ENCODE peak calls at places on chromosomes 7 and 10, in ten cellular contexts. H, V, T, M, L, P, Q, D, R and N are unnamed samples. For H3K4me1 and H3K27me3, the result is how much of the 10 kb centered on the place peaks cover.

GRCh38 chr7:134302120-134302519 is 14.6 kb downstream of the SLC35B4 start:
- DNase-seq in H (no peak), V (no peak), T (no peak), M (no peak), L (no peak), P (no peak), Q (peak), D (peak), R (no peak), N (no peak)

GRCh38 chr10:71996598-71997371 is 32.6 kb downstream of the CHST3 start:
- DNase-seq in H (no peak), V (peak), T (no peak), M (no peak), L (no peak), P (no peak), Q (no peak), D (no peak), R (no peak), N (no peak)

GRCh38 chr7:26078437-26079362 is 73.3 kb upstream of the NFE2L3 start:
- DNase-seq in H (peak), V (peak), T (peak), M (peak), L (peak), P (no peak), Q (peak), D (peak), R (peak), N (peak)

GRCh38 chr7:135601182-135601581 is 43.5 kb downstream of the NUP205 start:
- DNase-seq in H (peak), V (no peak), T (no peak), M (no peak), L (no peak), P (no peak), Q (peak), D (peak), R (no peak), N (no peak)

GRCh38 chr10:5576780-5577472 is 52.2 kb downstream of the CALML3 start:
- DNase-seq in H (no peak), V (no peak), T (no peak), M (no peak), L (no peak), P (no peak), Q (no peak), D (peak), R (no peak), N (no peak)

GRCh38 chr10:66639351-66639750 is 286.5 kb upstream of the LRRTM3 start:
- DNase-seq in H (no peak), V (no peak), T (no peak), M (no peak), L (no peak), P (no peak), Q (peak), D (no peak), R (no peak), N (no peak)

GRCh38 chr10:130637271-130637670 is 501.1 kb downstream of the GLRX3 start:
- DNase-seq in H (no peak), V (no peak), T (no peak), M (no peak), L (peak), P (no peak), Q (no peak), D (no peak), R (no peak), N (no peak)

GRCh38 chr10:114095676-114096331 is 52.1 kb downstream of the ADRB1 start:
- DNase-seq in H (no peak), V (no peak), T (no peak), M (no peak), L (no peak), P (no peak), Q (peak), D (no peak), R (no peak), N (no peak)

GRCh38 chr10:28489201-28489600 is 43.7 kb upstream of the WAC start:
- DNase-seq in H (no peak), V (no peak), T (no peak), M (no peak), L (no peak), P (no peak), Q (no peak), D (no peak), R (no peak), N (no peak)

GRCh38 chr10:132418520-132419416 is 21.8 kb downstream of the PWWP2B start:
- DNase-seq in H (peak), V (peak), T (peak), M (peak), L (peak), P (no peak), Q (no peak), D (peak), R (no peak), N (no peak)

GRCh38 chr7:50587737-50588136 is 22.5 kb upstream of the DDC start:
- DNase-seq in H (no peak), V (no peak), T (no peak), M (no peak), L (no peak), P (no peak), Q (no peak), D (no peak), R (no peak), N (no peak)

GRCh38 chr10:127267442-127267841 is 71.1 kb upstream of the INSYN2A start:
- DNase-seq in H (no peak), V (no peak), T (no peak), M (no peak), L (no peak), P (no peak), Q (no peak), D (no peak), R (no peak), N (no peak)

GRCh38 chr7:45032421-45032820 is 32.4 kb downstream of the CCM2 start:
- DNase-seq in H (no peak), V (no peak), T (no peak), M (no peak), L (no peak), P (no peak), Q (no peak), D (no peak), R (no peak), N (no peak)

GRCh38 chr10:27446091-27446918 is 57.8 kb upstream of the RAB18 start:
- DNase-seq in H (peak), V (no peak), T (no peak), M (peak), L (peak), P (no peak), Q (peak), D (peak), R (no peak), N (peak)

GRCh38 chr7:116097365-116098009 is 66.9 kb upstream of the TFEC start:
- DNase-seq in H (peak), V (no peak), T (no peak), M (peak), L (peak), P (no peak), Q (peak), D (peak), R (no peak), N (no peak)

GRCh38 chr10:1525354-1526162 is 211.8 kb downstream of the ADARB2 start:
- DNase-seq in H (no peak), V (peak), T (no peak), M (no peak), L (no peak), P (no peak), Q (no peak), D (no peak), R (no peak), N (no peak)

GRCh38 chr10:10530313-10530712 is 487.4 kb upstream of the CELF2 start:
- DNase-seq in H (no peak), V (no peak), T (no peak), M (no peak), L (no peak), P (no peak), Q (no peak), D (no peak), R (no peak), N (no peak)

GRCh38 chr10:68406111-68406814 is 814 bp downstream of the RUFY2 start:
- DNase-seq in H (peak), V (peak), T (peak), M (no peak), L (peak), P (peak), Q (peak), D (peak), R (peak), N (no peak)

GRCh38 chr10:5814110-5815107 is 1.2 kb upstream of the GDI2 start:
- DNase-seq in H (peak), V (no peak), T (no peak), M (peak), L (no peak), P (no peak), Q (peak), D (peak), R (no peak), N (no peak)

GRCh38 chr10:17793823-17794759 is 15.1 kb upstream of the MRC1 start:
- DNase-seq in H (no peak), V (no peak), T (no peak), M (no peak), L (no peak), P (no peak), Q (no peak), D (no peak), R (no peak), N (no peak)

GRCh38 chr7:149209518-149210269 is 14.3 kb downstream of the ZNF282 start:
- DNase-seq in H (peak), V (peak), T (no peak), M (peak), L (peak), P (no peak), Q (peak), D (peak), R (peak), N (peak)

GRCh38 chr10:29618341-29619171 is 16.2 kb downstream of the SVIL start:
- DNase-seq in H (peak), V (peak), T (no peak), M (no peak), L (peak), P (no peak), Q (no peak), D (peak), R (no peak), N (no peak)

GRCh38 chr7:102425639-102426267 is 7.6 kb upstream of the ORAI2 start:
- DNase-seq in H (no peak), V (peak), T (peak), M (no peak), L (no peak), P (no peak), Q (no peak), D (no peak), R (peak), N (peak)

GRCh38 chr10:35386594-35387174 is 50.4 kb downstream of the CCNY start:
- DNase-seq in H (peak), V (no peak), T (no peak), M (no peak), L (no peak), P (no peak), Q (no peak), D (no peak), R (no peak), N (no peak)

GRCh38 chr10:53754851-53755250 is 982.3 kb upstream of the MBL2 start:
- DNase-seq in H (no peak), V (no peak), T (no peak), M (no peak), L (peak), P (no peak), Q (no peak), D (no peak), R (no peak), N (no peak)
- H3K4me3 ChIP-seq in H (no peak), V (no peak), T (no peak), M (no peak), L (no peak), P (no peak), Q (no peak), D (no peak), R (no peak), N (no peak)

GRCh38 chr10:124665091-124665490 is 79.1 kb downstream of the FAM53B start:
- DNase-seq in H (no peak), V (no peak), T (no peak), M (no peak), L (no peak), P (no peak), Q (no peak), D (no peak), R (no peak), N (no peak)
- H3K4me1 ChIP-seq in H (under half), V (half or more), T (under half), M (under half), L (under half), P (under half), Q (under half), D (under half), R (under half), N (half or more)

GRCh38 chr10:46558141-46558410 is 1.6 kb upstream of the GPRIN2 start:
- DNase-seq in H (no peak), V (no peak), T (no peak), M (no peak), L (no peak), P (no peak), Q (no peak), D (peak), R (no peak), N (no peak)
- H3K27me3 ChIP-seq in H (half or more), V (under half), T (under half), M (under half), L (under half), P (under half), Q (half or more), D (half or more), R (under half), N (under half)

DNA sequence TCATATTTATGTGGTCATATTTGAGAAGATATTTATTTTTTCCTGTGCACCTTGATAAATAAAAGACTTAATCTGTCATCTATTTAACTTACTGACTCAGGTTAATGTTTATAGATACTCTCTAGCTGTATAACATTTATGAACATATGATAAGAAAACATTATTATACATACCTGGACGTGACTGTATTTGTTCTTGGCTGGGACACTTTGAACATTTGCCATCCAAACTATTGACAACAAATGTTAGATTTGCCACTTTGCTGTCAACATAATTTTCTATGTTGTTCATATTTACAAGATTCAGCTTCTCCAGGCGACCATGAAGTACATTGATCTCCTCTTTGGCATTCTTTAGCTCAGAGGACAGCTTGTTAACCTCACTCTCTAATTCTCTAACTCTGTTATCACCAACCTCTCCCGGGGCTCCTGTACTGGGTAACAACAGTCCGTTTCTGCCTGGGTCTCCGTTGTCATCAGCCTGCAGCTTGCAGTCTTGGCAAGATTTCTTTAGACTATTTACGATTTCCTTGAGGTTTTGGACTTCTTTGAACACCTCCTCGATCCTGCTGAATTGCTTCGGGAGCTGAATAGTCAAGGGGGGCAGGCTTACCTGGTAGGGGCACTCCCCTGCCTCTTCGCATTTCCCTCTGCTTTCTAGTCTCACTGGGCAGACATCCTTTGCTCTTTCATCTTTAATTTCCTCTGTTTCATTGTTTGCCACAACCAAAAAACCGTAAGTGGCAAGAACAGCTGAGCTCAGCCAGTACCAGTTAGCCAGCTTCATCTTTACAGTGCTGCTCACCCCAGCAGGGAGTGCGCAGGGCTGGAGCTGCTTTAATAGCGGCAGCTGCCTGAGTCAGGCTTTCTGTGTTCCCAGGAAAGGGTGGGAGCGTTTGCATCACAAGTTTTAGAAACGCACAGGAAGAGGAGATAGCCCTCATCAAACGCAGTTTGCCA is at the start of gene FGL2:
- DNase-seq in H (peak), V (peak), T (peak), M (no peak), L (peak), P (peak), Q (peak), D (peak), R (peak), N (peak)
- H3K4me3 ChIP-seq in H (peak), V (peak), T (no peak), M (no peak), L (no peak), P (peak), Q (peak), D (peak), R (peak), N (peak)

DNA sequence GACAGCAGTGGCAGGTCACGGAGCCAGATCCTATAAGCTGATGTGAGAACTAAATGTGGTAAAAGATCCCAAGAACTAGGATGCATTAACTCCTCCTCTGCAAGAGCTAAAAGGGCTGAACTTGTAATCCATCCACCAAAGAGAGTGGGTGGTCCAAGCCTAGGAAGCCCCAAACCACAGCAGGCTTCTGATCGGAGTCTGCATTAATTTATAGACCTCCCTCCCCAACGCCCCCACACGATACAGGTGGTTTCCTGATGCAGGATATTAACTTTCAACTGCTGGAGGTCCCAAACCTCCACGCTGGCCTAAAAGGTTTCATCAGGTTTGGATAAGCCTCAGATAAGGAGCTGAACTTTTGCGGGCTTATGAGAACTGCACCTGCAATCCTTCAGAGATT is 75.0 kb downstream of the GFRA1 start:
- DNase-seq in H (no peak), V (no peak), T (no peak), M (no peak), L (no peak), P (no peak), Q (no peak), D (no peak), R (no peak), N (no peak)
- H3K4me1 ChIP-seq in H (under half), V (under half), T (under half), M (under half), L (under half), P (under half), Q (under half), D (under half), R (under half), N (under half)

GRCh38 chr10:100775866-100776265 is 30.5 kb downstream of the PAX2 start:
- DNase-seq in H (no peak), V (no peak), T (no peak), M (no peak), L (no peak), P (no peak), Q (no peak), D (no peak), R (no peak), N (no peak)

GRCh38 chr10:100780324-100780723 is 34.9 kb downstream of the PAX2 start:
- DNase-seq in H (no peak), V (no peak), T (no peak), M (no peak), L (no peak), P (no peak), Q (no peak), D (no peak), R (no peak), N (no peak)

GRCh38 chr10:100776671-100777070 is 31.3 kb downstream of the PAX2 start:
- DNase-seq in H (no peak), V (no peak), T (no peak), M (no peak), L (no peak), P (no peak), Q (no peak), D (no peak), R (no peak), N (no peak)

GRCh38 chr10:100781145-100781665 is 35.8 kb downstream of the PAX2 start:
- DNase-seq in H (no peak), V (no peak), T (no peak), M (no peak), L (no peak), P (no peak), Q (no peak), D (no peak), R (no peak), N (no peak)

GRCh38 chr10:100779329-100779728 is 33.9 kb downstream of the PAX2 start:
- DNase-seq in H (no peak), V (no peak), T (no peak), M (no peak), L (no peak), P (no peak), Q (no peak), D (no peak), R (no peak), N (no peak)
- H3K27me3 ChIP-seq in H (under half), V (under half), T (under half), M (under half), L (under half), P (under half), Q (under half), D (under half), R (under half), N (under half)

DNA sequence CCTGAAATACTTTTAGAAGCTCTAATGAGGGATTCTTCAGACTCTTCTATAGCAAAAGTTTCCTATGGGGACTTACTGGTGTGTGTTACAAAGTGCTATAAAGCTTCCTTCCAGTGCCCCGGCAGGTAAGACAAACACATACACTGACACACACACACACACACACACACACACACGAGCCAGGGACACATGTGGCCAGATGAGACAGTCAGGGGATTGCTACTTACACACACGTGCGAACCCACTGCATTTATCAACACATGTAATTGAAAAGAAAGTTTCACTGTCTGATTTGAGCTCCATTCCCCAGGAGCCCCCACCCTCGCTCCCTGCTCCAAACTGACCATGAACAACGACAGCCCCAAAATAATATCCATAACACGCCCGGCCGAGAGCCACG is 119.8 kb downstream of the PRPF18 start:
- DNase-seq in H (no peak), V (no peak), T (peak), M (no peak), L (no peak), P (no peak), Q (no peak), D (no peak), R (no peak), N (no peak)
- H3K4me3 ChIP-seq in H (no peak), V (peak), T (peak), M (no peak), L (peak), P (peak), Q (peak), D (peak), R (no peak), N (peak)